ENCODE peak calls at places on chromosomes 6 and 20, in nine cellular contexts. One of them, this sample, is unnamed.
A peak's percentile ranks its signal among the peaks of the same experiment; 100 is the strongest.

GRCh38 chr6:38912378-38912777 is 136.2 kb upstream of the GLP1R start:
- DNase-seq in IMR-90: no peak
- DNase-seq in thoracic aorta: no peak
- DNase-seq in CD8-positive, alpha-beta memory T cell: no peak
- DNase-seq in ascending aorta: no peak
- DNase-seq in aorta: no peak
- DNase-seq in neuronal stem cell: no peak
- DNase-seq in uterus: no peak
- DNase-seq in fibroblast of lung: no peak
- DNase-seq in this sample: no peak

GRCh38 chr20:19849341-19850189 is 91.5 kb downstream of the RIN2 start:
- DNase-seq in IMR-90: no peak
- DNase-seq in thoracic aorta: no peak
- DNase-seq in CD8-positive, alpha-beta memory T cell: no peak
- DNase-seq in ascending aorta: no peak
- DNase-seq in aorta: no peak
- DNase-seq in neuronal stem cell: no peak
- DNase-seq in uterus: no peak
- DNase-seq in fibroblast of lung: peak; percentile 55
- DNase-seq in this sample: no peak

GRCh38 chr20:20360464-20360863 is 7.4 kb upstream of the INSM1 start:
- DNase-seq in IMR-90: peak; percentile 69
- DNase-seq in thoracic aorta: no peak
- DNase-seq in CD8-positive, alpha-beta memory T cell: peak; percentile 10
- DNase-seq in ascending aorta: no peak
- DNase-seq in aorta: no peak
- DNase-seq in neuronal stem cell: no peak
- DNase-seq in uterus: no peak
- DNase-seq in fibroblast of lung: peak; percentile 53
- DNase-seq in this sample: no peak

GRCh38 chr20:47509104-47509661 is 7.5 kb downstream of the NCOA3 start:
- DNase-seq in IMR-90: no peak
- DNase-seq in thoracic aorta: no peak
- DNase-seq in CD8-positive, alpha-beta memory T cell: no peak
- DNase-seq in ascending aorta: no peak
- DNase-seq in aorta: no peak
- DNase-seq in neuronal stem cell: no peak
- DNase-seq in uterus: no peak
- DNase-seq in fibroblast of lung: no peak
- DNase-seq in this sample: no peak

GRCh38 chr20:50191566-50192363 is 1.1 kb downstream of the CEBPB start:
- DNase-seq in IMR-90: peak; percentile 28
- DNase-seq in thoracic aorta: no peak
- DNase-seq in CD8-positive, alpha-beta memory T cell: peak; percentile 64
- DNase-seq in ascending aorta: no peak
- DNase-seq in aorta: peak; percentile 77
- DNase-seq in neuronal stem cell: peak; percentile 54
- DNase-seq in uterus: no peak
- DNase-seq in fibroblast of lung: peak; percentile 60
- DNase-seq in this sample: peak; percentile 78

GRCh38 chr6:137378100-137378390 is 116.1 kb downstream of the OLIG3 start:
- DNase-seq in IMR-90: no peak
- DNase-seq in thoracic aorta: no peak
- DNase-seq in CD8-positive, alpha-beta memory T cell: no peak
- DNase-seq in ascending aorta: no peak
- DNase-seq in aorta: no peak
- DNase-seq in neuronal stem cell: no peak
- DNase-seq in uterus: no peak
- DNase-seq in fibroblast of lung: no peak
- DNase-seq in this sample: no peak

GRCh38 chr6:34524989-34525388 is 31.1 kb downstream of the SPDEF start:
- DNase-seq in IMR-90: no peak
- DNase-seq in thoracic aorta: no peak
- DNase-seq in CD8-positive, alpha-beta memory T cell: no peak
- DNase-seq in ascending aorta: no peak
- DNase-seq in aorta: no peak
- DNase-seq in neuronal stem cell: no peak
- DNase-seq in uterus: no peak
- DNase-seq in fibroblast of lung: no peak
- DNase-seq in this sample: no peak

GRCh38 chr6:142888461-142888860 is 56.5 kb downstream of the HIVEP2 start:
- DNase-seq in IMR-90: no peak
- DNase-seq in thoracic aorta: no peak
- DNase-seq in CD8-positive, alpha-beta memory T cell: no peak
- DNase-seq in ascending aorta: no peak
- DNase-seq in aorta: no peak
- DNase-seq in neuronal stem cell: no peak
- DNase-seq in uterus: no peak
- DNase-seq in fibroblast of lung: no peak
- DNase-seq in this sample: no peak

GRCh38 chr6:10256113-10256690 is 158.7 kb downstream of the TFAP2A start:
- DNase-seq in IMR-90: no peak
- DNase-seq in thoracic aorta: no peak
- DNase-seq in CD8-positive, alpha-beta memory T cell: no peak
- DNase-seq in ascending aorta: no peak
- DNase-seq in aorta: no peak
- DNase-seq in neuronal stem cell: no peak
- DNase-seq in uterus: no peak
- DNase-seq in fibroblast of lung: no peak
- DNase-seq in this sample: no peak

GRCh38 chr6:37695857-37696219 is 1.8 kb downstream of the MDGA1 start:
- DNase-seq in IMR-90: peak; percentile 51
- DNase-seq in thoracic aorta: no peak
- DNase-seq in CD8-positive, alpha-beta memory T cell: peak; percentile 4
- DNase-seq in ascending aorta: no peak
- DNase-seq in aorta: no peak
- DNase-seq in neuronal stem cell: no peak
- DNase-seq in uterus: no peak
- DNase-seq in fibroblast of lung: peak; percentile 43
- DNase-seq in this sample: no peak

GRCh38 chr6:45667265-45667664 is 289.5 kb upstream of the SUPT3H start:
- DNase-seq in IMR-90: no peak
- DNase-seq in thoracic aorta: no peak
- DNase-seq in CD8-positive, alpha-beta memory T cell: no peak
- DNase-seq in ascending aorta: no peak
- DNase-seq in aorta: no peak
- DNase-seq in neuronal stem cell: no peak
- DNase-seq in uterus: no peak
- DNase-seq in fibroblast of lung: no peak
- DNase-seq in this sample: no peak

GRCh38 chr20:34579936-34580587 is 21.5 kb downstream of the MAP1LC3A start:
- DNase-seq in IMR-90: peak; percentile 34
- DNase-seq in thoracic aorta: no peak
- DNase-seq in CD8-positive, alpha-beta memory T cell: no peak
- DNase-seq in ascending aorta: peak; percentile 43
- DNase-seq in aorta: no peak
- DNase-seq in neuronal stem cell: no peak
- DNase-seq in uterus: no peak
- DNase-seq in fibroblast of lung: peak; percentile 52
- DNase-seq in this sample: no peak

DNA sequence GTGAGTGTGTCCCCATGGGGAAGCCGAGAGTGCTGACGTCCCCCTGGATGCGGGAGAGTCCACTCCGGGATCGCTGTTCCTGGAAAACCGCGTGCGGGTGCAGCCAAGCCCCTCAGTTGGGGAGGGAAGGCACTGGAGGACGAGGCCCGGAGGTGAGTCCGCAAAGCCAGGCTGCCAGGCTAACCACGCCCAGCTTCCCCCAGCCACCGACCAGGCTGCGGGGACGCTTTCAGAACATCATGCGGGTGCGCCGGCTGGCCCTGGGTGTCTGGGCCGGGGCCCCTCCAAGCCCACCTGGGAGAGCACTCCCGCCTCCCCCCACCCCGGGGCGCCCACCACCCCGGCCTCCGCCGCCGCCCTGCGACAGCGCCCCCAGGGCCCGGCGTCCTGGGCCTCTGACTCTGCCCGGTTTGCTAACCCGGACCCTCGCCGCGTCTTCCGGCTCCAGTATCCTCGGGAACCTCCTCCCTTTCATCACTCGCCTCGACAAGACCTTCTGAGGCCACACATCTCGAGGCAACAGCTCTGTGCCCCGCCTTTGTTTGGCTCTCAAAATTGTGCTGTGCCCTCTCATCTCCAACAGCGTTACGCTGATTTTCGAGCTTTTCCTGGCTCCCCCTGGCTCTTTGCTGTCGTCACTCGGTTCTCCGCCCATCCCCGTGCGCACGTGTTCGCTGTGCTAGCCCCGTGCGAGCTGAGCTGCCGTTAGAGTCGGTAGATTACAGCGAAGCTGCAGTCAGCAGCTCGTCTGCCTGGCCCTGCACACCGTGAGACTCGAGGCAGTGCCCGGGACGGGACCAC is 47.1 kb upstream of the ENTPD6 start:
- DNase-seq in IMR-90: peak; percentile 51
- DNase-seq in thoracic aorta: no peak
- DNase-seq in CD8-positive, alpha-beta memory T cell: peak; percentile 58
- DNase-seq in ascending aorta: peak; percentile 73
- DNase-seq in aorta: peak; percentile 66
- DNase-seq in neuronal stem cell: no peak
- DNase-seq in uterus: no peak
- DNase-seq in fibroblast of lung: peak; percentile 50
- DNase-seq in this sample: peak; percentile 69
- H3K4me3 ChIP-seq in IMR-90: peak overlapping the region; percentile 22
- H3K4me3 ChIP-seq in thoracic aorta: peak overlapping the region; percentile 66
- H3K4me3 ChIP-seq in CD8-positive, alpha-beta memory T cell: peak overlapping the region; percentile 50
- H3K4me3 ChIP-seq in ascending aorta: peak overlapping the region; percentile 48
- H3K4me3 ChIP-seq in aorta: peak overlapping the region; percentile 14
- H3K4me3 ChIP-seq in neuronal stem cell: no peak overlapping the region
- H3K4me3 ChIP-seq in uterus: peak overlapping the region; percentile 2
- H3K4me3 ChIP-seq in fibroblast of lung: no peak overlapping the region
- H3K4me3 ChIP-seq in this sample: peak overlapping the region; percentile 47

GRCh38 chr6:16651871-16652270 is 109.4 kb downstream of the ATXN1 start:
- DNase-seq in IMR-90: no peak
- DNase-seq in thoracic aorta: no peak
- DNase-seq in CD8-positive, alpha-beta memory T cell: peak; percentile 74
- DNase-seq in ascending aorta: no peak
- DNase-seq in aorta: no peak
- DNase-seq in neuronal stem cell: no peak
- DNase-seq in uterus: no peak
- DNase-seq in fibroblast of lung: no peak
- DNase-seq in this sample: no peak

GRCh38 chr6:16656451-16656850 is 104.8 kb downstream of the ATXN1 start:
- DNase-seq in IMR-90: no peak
- DNase-seq in thoracic aorta: no peak
- DNase-seq in CD8-positive, alpha-beta memory T cell: no peak
- DNase-seq in ascending aorta: no peak
- DNase-seq in aorta: no peak
- DNase-seq in neuronal stem cell: no peak
- DNase-seq in uterus: no peak
- DNase-seq in fibroblast of lung: no peak
- DNase-seq in this sample: no peak

GRCh38 chr6:16653226-16653625 is 108.0 kb downstream of the ATXN1 start:
- DNase-seq in IMR-90: no peak
- DNase-seq in thoracic aorta: no peak
- DNase-seq in CD8-positive, alpha-beta memory T cell: no peak
- DNase-seq in ascending aorta: no peak
- DNase-seq in aorta: no peak
- DNase-seq in neuronal stem cell: no peak
- DNase-seq in uterus: no peak
- DNase-seq in fibroblast of lung: no peak
- DNase-seq in this sample: no peak

GRCh38 chr6:16657768-16658167 is 103.5 kb downstream of the ATXN1 start:
- DNase-seq in IMR-90: no peak
- DNase-seq in thoracic aorta: no peak
- DNase-seq in CD8-positive, alpha-beta memory T cell: no peak
- DNase-seq in ascending aorta: no peak
- DNase-seq in aorta: no peak
- DNase-seq in neuronal stem cell: no peak
- DNase-seq in uterus: no peak
- DNase-seq in fibroblast of lung: no peak
- DNase-seq in this sample: no peak

GRCh38 chr6:16654703-16655102 is 106.6 kb downstream of the ATXN1 start:
- DNase-seq in IMR-90: no peak
- DNase-seq in thoracic aorta: no peak
- DNase-seq in CD8-positive, alpha-beta memory T cell: peak; percentile 72
- DNase-seq in ascending aorta: no peak
- DNase-seq in aorta: no peak
- DNase-seq in neuronal stem cell: no peak
- DNase-seq in uterus: no peak
- DNase-seq in fibroblast of lung: no peak
- DNase-seq in this sample: no peak
- H3K4me1 ChIP-seq in IMR-90: peaks cover 3% of the 10 kb centered on the region
- H3K4me1 ChIP-seq in thoracic aorta: peaks cover 9% of the 10 kb centered on the region
- H3K4me1 ChIP-seq in CD8-positive, alpha-beta memory T cell: peaks cover 69% of the 10 kb centered on the region
- H3K4me1 ChIP-seq in ascending aorta: no peaks in the 10 kb centered on the region
- H3K4me1 ChIP-seq in aorta: no peaks in the 10 kb centered on the region
- H3K4me1 ChIP-seq in neuronal stem cell: peaks cover 15% of the 10 kb centered on the region
- H3K4me1 ChIP-seq in uterus: peaks cover 4% of the 10 kb centered on the region
- H3K4me1 ChIP-seq in fibroblast of lung: no peaks in the 10 kb centered on the region
- H3K4me1 ChIP-seq in this sample: peaks cover 24% of the 10 kb centered on the region

GRCh38 chr6:31170987-31171671 is 647 bp upstream of the POU5F1 start:
- DNase-seq in IMR-90: no peak
- DNase-seq in thoracic aorta: no peak
- DNase-seq in CD8-positive, alpha-beta memory T cell: no peak
- DNase-seq in ascending aorta: no peak
- DNase-seq in aorta: no peak
- DNase-seq in neuronal stem cell: no peak
- DNase-seq in uterus: no peak
- DNase-seq in fibroblast of lung: no peak
- DNase-seq in this sample: no peak
- H3K4me3 ChIP-seq in IMR-90: no peak overlapping the region
- H3K4me3 ChIP-seq in thoracic aorta: no peak overlapping the region
- H3K4me3 ChIP-seq in CD8-positive, alpha-beta memory T cell: no peak overlapping the region
- H3K4me3 ChIP-seq in ascending aorta: no peak overlapping the region
- H3K4me3 ChIP-seq in aorta: no peak overlapping the region
- H3K4me3 ChIP-seq in neuronal stem cell: no peak overlapping the region
- H3K4me3 ChIP-seq in uterus: no peak overlapping the region
- H3K4me3 ChIP-seq in fibroblast of lung: no peak overlapping the region
- H3K4me3 ChIP-seq in this sample: no peak overlapping the region

GRCh38 chr6:150840185-150840584 is 25.3 kb upstream of the MTHFD1L start:
- DNase-seq in IMR-90: peak; percentile 41
- DNase-seq in thoracic aorta: no peak
- DNase-seq in CD8-positive, alpha-beta memory T cell: no peak
- DNase-seq in ascending aorta: no peak
- DNase-seq in aorta: no peak
- DNase-seq in neuronal stem cell: no peak
- DNase-seq in uterus: no peak
- DNase-seq in fibroblast of lung: no peak
- DNase-seq in this sample: no peak

GRCh38 chr6:150841697-150842096 is 23.8 kb upstream of the MTHFD1L start:
- DNase-seq in IMR-90: no peak
- DNase-seq in thoracic aorta: no peak
- DNase-seq in CD8-positive, alpha-beta memory T cell: no peak
- DNase-seq in ascending aorta: no peak
- DNase-seq in aorta: no peak
- DNase-seq in neuronal stem cell: no peak
- DNase-seq in uterus: no peak
- DNase-seq in fibroblast of lung: no peak
- DNase-seq in this sample: no peak

GRCh38 chr6:150846641-150847040 is 18.9 kb upstream of the MTHFD1L start:
- DNase-seq in IMR-90: peak; percentile 31
- DNase-seq in thoracic aorta: no peak
- DNase-seq in CD8-positive, alpha-beta memory T cell: no peak
- DNase-seq in ascending aorta: no peak
- DNase-seq in aorta: no peak
- DNase-seq in neuronal stem cell: no peak
- DNase-seq in uterus: no peak
- DNase-seq in fibroblast of lung: no peak
- DNase-seq in this sample: no peak

GRCh38 chr6:150844371-150844770 is 21.1 kb upstream of the MTHFD1L start:
- DNase-seq in IMR-90: no peak
- DNase-seq in thoracic aorta: no peak
- DNase-seq in CD8-positive, alpha-beta memory T cell: no peak
- DNase-seq in ascending aorta: no peak
- DNase-seq in aorta: no peak
- DNase-seq in neuronal stem cell: no peak
- DNase-seq in uterus: no peak
- DNase-seq in fibroblast of lung: no peak
- DNase-seq in this sample: no peak

GRCh38 chr6:150841189-150841588 is 24.3 kb upstream of the MTHFD1L start:
- DNase-seq in IMR-90: no peak
- DNase-seq in thoracic aorta: no peak
- DNase-seq in CD8-positive, alpha-beta memory T cell: no peak
- DNase-seq in ascending aorta: no peak
- DNase-seq in aorta: no peak
- DNase-seq in neuronal stem cell: no peak
- DNase-seq in uterus: no peak
- DNase-seq in fibroblast of lung: no peak
- DNase-seq in this sample: no peak
- H3K4me1 ChIP-seq in IMR-90: no peaks in the 10 kb centered on the region
- H3K4me1 ChIP-seq in thoracic aorta: no peaks in the 10 kb centered on the region
- H3K4me1 ChIP-seq in CD8-positive, alpha-beta memory T cell: no peaks in the 10 kb centered on the region
- H3K4me1 ChIP-seq in ascending aorta: no peaks in the 10 kb centered on the region
- H3K4me1 ChIP-seq in aorta: no peaks in the 10 kb centered on the region
- H3K4me1 ChIP-seq in neuronal stem cell: no peaks in the 10 kb centered on the region
- H3K4me1 ChIP-seq in uterus: no peaks in the 10 kb centered on the region
- H3K4me1 ChIP-seq in fibroblast of lung: no peaks in the 10 kb centered on the region
- H3K4me1 ChIP-seq in this sample: no peaks in the 10 kb centered on the region